ENCODE peak calls at places on chromosome 18, in six cellular contexts. F is H1, A is HepG2, E is ovary, P is A549, U is transverse colon. T is an unnamed sample.

GRCh38 chr18:25935356-25935755 is 155.1 kb downstream of the SS18 start:
- DNase-seq in P (no peak), U (no peak), F (no peak), A (no peak), E (no peak), T (no peak)

GRCh38 chr18:46859855-46860254 is 57.5 kb downstream of the PIAS2 start:
- DNase-seq in E (no peak), F (no peak), U (no peak), A (no peak), P (no peak), T (no peak)

GRCh38 chr18:62682396-62682795 is 32.9 kb upstream of the PHLPP1 start:
- DNase-seq in E (no peak), U (no peak), A (no peak), F (no peak), P (no peak), T (no peak)

GRCh38 chr18:54957295-54957694 is 2.0 kb downstream of the CCDC68 start:
- DNase-seq in A (peak), U (no peak), P (no peak), F (no peak), E (no peak), T (no peak)

GRCh38 chr18:12657048-12657848 is 659 bp downstream of the SPIRE1 start:
- DNase-seq in U (peak), E (peak), F (no peak), A (no peak), P (peak), T (peak)

GRCh38 chr18:37545461-37545860 is 20.1 kb downstream of the CELF4 start:
- DNase-seq in E (no peak), P (no peak), A (no peak), F (no peak), U (no peak), T (no peak)

GRCh38 chr18:39274535-39274934 is 1708.9 kb upstream of the CELF4 start:
- DNase-seq in F (no peak), U (no peak), A (no peak), E (no peak), P (no peak), T (no peak)

GRCh38 chr18:59779979-59780378 is 82.8 kb upstream of the CCBE1 start:
- DNase-seq in P (no peak), A (no peak), F (no peak), E (no peak), U (no peak), T (no peak)

GRCh38 chr18:28690836-28691835 is 514.2 kb upstream of the CDH2 start:
- DNase-seq in P (no peak), F (no peak), A (no peak), U (no peak), E (no peak), T (no peak)

GRCh38 chr18:3540805-3541548 is 91.0 kb downstream of the TGIF1 start:
- DNase-seq in E (no peak), U (peak), A (no peak), F (no peak), P (no peak), T (no peak)

GRCh38 chr18:75727479-75727878 is 300.0 kb upstream of the SMIM21 start:
- DNase-seq in U (peak), F (peak), A (peak), E (no peak), P (peak), T (no peak)

GRCh38 chr18:68436485-68436884 is 278.4 kb downstream of the TMX3 start:
- DNase-seq in F (no peak), U (no peak), E (no peak), A (no peak), P (no peak), T (no peak)

GRCh38 chr18:8808001-8808400 is 102.6 kb downstream of the MTCL1 start:
- DNase-seq in P (no peak), F (no peak), U (no peak), A (no peak), E (no peak), T (no peak)

GRCh38 chr18:55420977-55421611 is 166.9 kb downstream of the TCF4 start:
- DNase-seq in U (no peak), P (no peak), F (no peak), A (no peak), E (no peak), T (no peak)

GRCh38 chr18:11178951-11179549 is 29.7 kb upstream of the PIEZO2 start:
- DNase-seq in E (peak), P (no peak), A (no peak), U (no peak), F (no peak), T (no peak)

GRCh38 chr18:77131652-77132368 is 773 bp downstream of the MBP start:
- DNase-seq in U (peak), P (no peak), F (no peak), A (no peak), E (peak), T (peak)

GRCh38 chr18:43141208-43141607 is 25.7 kb upstream of the RIT2 start:
- DNase-seq in P (no peak), F (no peak), A (no peak), E (no peak), U (no peak), T (no peak)

GRCh38 chr18:45565280-45565970 is 49.9 kb upstream of the SLC14A2 start:
- DNase-seq in P (no peak), A (no peak), U (no peak), E (no peak), F (no peak), T (no peak)

GRCh38 chr18:111292-112014 is 46.9 kb upstream of the USP14 start:
- DNase-seq in E (peak), F (peak), P (peak), A (peak), U (peak), T (peak)

GRCh38 chr18:48708807-48709206 is 170.0 kb downstream of the CTIF start:
- DNase-seq in E (no peak), F (no peak), A (no peak), P (no peak), U (no peak), T (no peak)

GRCh38 chr18:48019557-48019956 is 89.1 kb upstream of the SMAD2 start:
- DNase-seq in E (no peak), P (no peak), A (no peak), U (no peak), F (no peak), T (no peak)

GRCh38 chr18:9987355-9987754 is 73.5 kb downstream of the VAPA start:
- DNase-seq in A (no peak), E (no peak), F (no peak), U (no peak), P (no peak), T (no peak)

GRCh38 chr18:24054130-24054529 is 39.6 kb downstream of the TTC39C start:
- DNase-seq in P (no peak), F (no peak), U (no peak), E (no peak), A (no peak), T (no peak)
- TF ChIP-seq EP300 in P (no peak), F (no peak), U (no peak), E (no peak), A (no peak), T (no peak)

GRCh38 chr18:56650944-56651770 is at the start of gene WDR7:
- DNase-seq in E (peak), U (peak), P (peak), A (peak), F (peak), T (peak)
- TF ChIP-seq EP300 in E (no peak), U (no peak), P (no peak), A (no peak), F (no peak), T (no peak)

GRCh38 chr18:6569813-6570212 is 155.1 kb upstream of the L3MBTL4 start:
- DNase-seq in U (no peak), A (no peak), E (no peak), P (no peak), F (no peak), T (no peak)
- TF ChIP-seq EP300 in U (no peak), A (no peak), E (no peak), P (no peak), F (no peak), T (no peak)

GRCh38 chr18:23291456-23292205 is 156.3 kb downstream of the CABLES1 start:
- DNase-seq in E (no peak), F (no peak), P (no peak), A (no peak), U (no peak), T (no peak)
- TF ChIP-seq EP300 in E (no peak), F (no peak), P (no peak), A (no peak), U (no peak), T (no peak)

GRCh38 chr18:7032537-7032936 is 85.1 kb downstream of the LAMA1 start:
- DNase-seq in U (no peak), F (no peak), P (no peak), A (no peak), E (no peak), T (no peak)

GRCh38 chr18:7037470-7037869 is 80.1 kb downstream of the LAMA1 start:
- DNase-seq in F (no peak), P (no peak), U (no peak), E (no peak), A (no peak), T (no peak)

GRCh38 chr18:7035807-7036206 is 81.8 kb downstream of the LAMA1 start:
- DNase-seq in A (no peak), P (no peak), F (no peak), U (no peak), E (no peak), T (no peak)

GRCh38 chr18:7034924-7035323 is 82.7 kb downstream of the LAMA1 start:
- DNase-seq in U (no peak), F (no peak), A (no peak), P (no peak), E (no peak), T (no peak)

GRCh38 chr18:7038330-7038846 is 79.2 kb downstream of the LAMA1 start:
- DNase-seq in A (peak), U (peak), F (peak), P (no peak), E (peak), T (peak)
- TF ChIP-seq EP300 in A (no peak), U (no peak), F (no peak), P (no peak), E (peak), T (peak)

T was measured in sigmoid colon.